ENCODE peak calls at places on chromosomes 11 and 22, in eight cellular contexts. One of them, this sample, is unnamed.

GRCh38 chr11:1307163-1307870 is 2.1 kb downstream of the TOLLIP start:
- ATAC-seq in HCT116: no peak
- ATAC-seq in GM23338: no peak
- ATAC-seq in K562: no peak
- ATAC-seq in upper lobe of left lung: no peak
- ATAC-seq in GM12878: peak
- ATAC-seq in Panc1: no peak
- ATAC-seq in HepG2: no peak
- ATAC-seq in this sample: no peak

GRCh38 chr11:62057069-62057468 is 66.7 kb upstream of the INCENP start:
- ATAC-seq in HCT116: no peak
- ATAC-seq in GM23338: no peak
- ATAC-seq in K562: no peak
- ATAC-seq in upper lobe of left lung: no peak
- ATAC-seq in GM12878: no peak
- ATAC-seq in Panc1: no peak
- ATAC-seq in HepG2: no peak
- ATAC-seq in this sample: no peak

GRCh38 chr11:36367806-36368680 is 72.0 kb downstream of the PRR5L start:
- ATAC-seq in HCT116: no peak
- ATAC-seq in GM23338: no peak
- ATAC-seq in K562: no peak
- ATAC-seq in upper lobe of left lung: peak
- ATAC-seq in GM12878: no peak
- ATAC-seq in Panc1: no peak
- ATAC-seq in HepG2: no peak
- ATAC-seq in this sample: no peak

GRCh38 chr22:34105461-34106062 is 185.3 kb upstream of the LARGE1 start:
- ATAC-seq in HCT116: no peak
- ATAC-seq in GM23338: peak
- ATAC-seq in K562: no peak
- ATAC-seq in upper lobe of left lung: peak
- ATAC-seq in GM12878: no peak
- ATAC-seq in Panc1: no peak
- ATAC-seq in HepG2: peak
- ATAC-seq in this sample: no peak

GRCh38 chr11:14308897-14309387 is 50.0 kb downstream of the RRAS2 start:
- ATAC-seq in HCT116: no peak
- ATAC-seq in GM23338: no peak
- ATAC-seq in K562: no peak
- ATAC-seq in upper lobe of left lung: no peak
- ATAC-seq in GM12878: peak
- ATAC-seq in Panc1: no peak
- ATAC-seq in HepG2: no peak
- ATAC-seq in this sample: no peak

GRCh38 chr22:46328797-46329196 is 6.7 kb upstream of the TRMU start:
- ATAC-seq in HCT116: no peak
- ATAC-seq in GM23338: no peak
- ATAC-seq in K562: no peak
- ATAC-seq in upper lobe of left lung: no peak
- ATAC-seq in GM12878: no peak
- ATAC-seq in Panc1: no peak
- ATAC-seq in HepG2: no peak
- ATAC-seq in this sample: no peak

GRCh38 chr11:45890886-45891550 is 5.6 kb downstream of the MAPK8IP1 start:
- ATAC-seq in HCT116: peak
- ATAC-seq in GM23338: no peak
- ATAC-seq in K562: no peak
- ATAC-seq in upper lobe of left lung: no peak
- ATAC-seq in GM12878: no peak
- ATAC-seq in Panc1: no peak
- ATAC-seq in HepG2: no peak
- ATAC-seq in this sample: no peak

GRCh38 chr11:76542436-76542835 is 97.6 kb downstream of the EMSY start:
- ATAC-seq in HCT116: no peak
- ATAC-seq in GM23338: no peak
- ATAC-seq in K562: no peak
- ATAC-seq in upper lobe of left lung: no peak
- ATAC-seq in GM12878: no peak
- ATAC-seq in Panc1: no peak
- ATAC-seq in HepG2: no peak
- ATAC-seq in this sample: no peak

GRCh38 chr11:88284306-88285057 is 53.1 kb downstream of the CTSC start:
- ATAC-seq in HCT116: no peak
- ATAC-seq in GM23338: no peak
- ATAC-seq in K562: no peak
- ATAC-seq in upper lobe of left lung: no peak
- ATAC-seq in GM12878: no peak
- ATAC-seq in Panc1: no peak
- ATAC-seq in HepG2: no peak
- ATAC-seq in this sample: no peak

GRCh38 chr11:46003647-46004046 is 81.2 kb downstream of the LARGE2 start:
- ATAC-seq in HCT116: no peak
- ATAC-seq in GM23338: no peak
- ATAC-seq in K562: peak
- ATAC-seq in upper lobe of left lung: peak
- ATAC-seq in GM12878: no peak
- ATAC-seq in Panc1: no peak
- ATAC-seq in HepG2: no peak
- ATAC-seq in this sample: no peak

GRCh38 chr11:96037267-96037990 is 113.5 kb upstream of the MTMR2 start:
- ATAC-seq in HCT116: no peak
- ATAC-seq in GM23338: peak
- ATAC-seq in K562: no peak
- ATAC-seq in upper lobe of left lung: no peak
- ATAC-seq in GM12878: peak
- ATAC-seq in Panc1: peak
- ATAC-seq in HepG2: no peak
- ATAC-seq in this sample: no peak

GRCh38 chr22:23391022-23391421 is 189.1 kb downstream of the IGLL1 start:
- ATAC-seq in HCT116: no peak
- ATAC-seq in GM23338: no peak
- ATAC-seq in K562: no peak
- ATAC-seq in upper lobe of left lung: no peak
- ATAC-seq in GM12878: no peak
- ATAC-seq in Panc1: no peak
- ATAC-seq in HepG2: no peak
- ATAC-seq in this sample: no peak

GRCh38 chr22:23387827-23388491 is 192.1 kb downstream of the IGLL1 start:
- ATAC-seq in HCT116: no peak
- ATAC-seq in GM23338: no peak
- ATAC-seq in K562: no peak
- ATAC-seq in upper lobe of left lung: no peak
- ATAC-seq in GM12878: no peak
- ATAC-seq in Panc1: no peak
- ATAC-seq in HepG2: no peak
- ATAC-seq in this sample: peak

GRCh38 chr22:23386822-23387580 is 193.1 kb downstream of the IGLL1 start:
- ATAC-seq in HCT116: no peak
- ATAC-seq in GM23338: no peak
- ATAC-seq in K562: no peak
- ATAC-seq in upper lobe of left lung: no peak
- ATAC-seq in GM12878: no peak
- ATAC-seq in Panc1: no peak
- ATAC-seq in HepG2: no peak
- ATAC-seq in this sample: no peak

GRCh38 chr22:23388492-23389009 is 191.5 kb downstream of the IGLL1 start:
- ATAC-seq in HCT116: no peak
- ATAC-seq in GM23338: no peak
- ATAC-seq in K562: no peak
- ATAC-seq in upper lobe of left lung: no peak
- ATAC-seq in GM12878: no peak
- ATAC-seq in Panc1: no peak
- ATAC-seq in HepG2: no peak
- ATAC-seq in this sample: no peak

DNA sequence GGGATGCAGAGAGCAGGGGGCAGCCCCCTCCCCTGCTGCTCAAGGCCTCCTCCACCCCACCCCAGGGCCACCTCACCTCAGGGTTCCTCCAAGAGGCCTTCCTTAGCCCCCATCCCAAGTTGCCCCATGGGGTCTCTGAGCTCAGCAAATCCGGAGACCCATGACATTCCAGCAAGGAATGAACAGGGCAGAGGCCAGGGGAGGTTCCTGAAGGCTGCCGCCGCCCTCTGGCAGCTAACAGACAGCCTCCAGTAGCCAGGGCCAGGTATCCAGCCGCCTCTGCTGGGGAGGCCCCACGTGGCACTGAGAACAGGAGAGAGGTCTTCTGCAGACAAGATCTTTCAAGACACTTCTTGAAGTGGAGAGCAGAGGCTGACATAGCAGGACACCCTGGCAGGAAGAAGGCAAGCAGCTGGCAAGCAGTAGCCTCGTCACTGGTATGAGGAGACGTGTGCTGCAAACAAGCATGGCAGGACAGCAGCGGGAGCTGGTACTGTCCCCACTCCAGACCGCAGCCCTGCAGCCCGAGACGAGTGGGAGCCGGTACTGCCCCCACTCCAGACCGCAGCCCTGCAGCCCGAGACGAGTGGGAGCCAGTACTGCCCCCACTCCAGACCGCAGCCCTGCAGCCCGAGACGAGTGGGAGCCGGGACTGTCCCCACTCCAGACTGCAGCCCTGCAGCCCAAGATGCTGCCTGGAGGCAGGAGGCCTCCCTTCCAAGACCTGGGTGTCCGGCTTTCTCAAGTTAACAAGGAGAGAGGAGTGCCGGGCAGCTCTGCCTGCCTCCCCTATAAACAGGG is 190.6 kb downstream of the IGLL1 start:
- ATAC-seq in HCT116: no peak
- ATAC-seq in GM23338: peak
- ATAC-seq in K562: no peak
- ATAC-seq in upper lobe of left lung: no peak
- ATAC-seq in GM12878: no peak
- ATAC-seq in Panc1: no peak
- ATAC-seq in HepG2: peak
- ATAC-seq in this sample: no peak
- H3K4me3 ChIP-seq in HCT116: no peak
- H3K4me3 ChIP-seq in GM23338: no peak
- H3K4me3 ChIP-seq in K562: no peak
- H3K4me3 ChIP-seq in upper lobe of left lung: no peak
- H3K4me3 ChIP-seq in GM12878: no peak
- H3K4me3 ChIP-seq in Panc1: no peak
- H3K4me3 ChIP-seq in HepG2: no peak
- H3K4me3 ChIP-seq in this sample: no peak

DNA sequence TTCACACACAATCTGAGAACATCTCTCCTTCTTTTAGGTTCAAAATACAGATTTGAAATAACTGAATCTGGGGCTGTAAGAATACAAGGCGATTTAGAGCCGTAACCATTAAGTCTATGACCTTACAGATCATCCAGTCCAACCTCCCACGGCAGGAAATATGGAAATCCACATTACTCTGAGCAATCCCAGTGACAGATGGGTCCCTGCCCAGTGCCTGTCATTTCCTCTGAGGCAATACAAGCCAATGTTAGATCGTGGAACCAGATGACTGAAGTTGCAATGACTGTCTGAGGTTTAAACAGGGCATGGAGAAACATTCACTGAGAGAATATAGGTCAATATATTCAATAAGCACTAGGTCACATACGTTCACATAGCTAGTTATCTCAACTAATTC is 77.4 kb upstream of the OR5AK2 start:
- ATAC-seq in HCT116: no peak
- ATAC-seq in GM23338: no peak
- ATAC-seq in K562: no peak
- ATAC-seq in upper lobe of left lung: no peak
- ATAC-seq in GM12878: no peak
- ATAC-seq in Panc1: no peak
- ATAC-seq in HepG2: no peak
- ATAC-seq in this sample: no peak
- H3K27ac ChIP-seq in HCT116: no peak
- H3K27ac ChIP-seq in GM23338: no peak
- H3K27ac ChIP-seq in K562: no peak
- H3K27ac ChIP-seq in upper lobe of left lung: no peak
- H3K27ac ChIP-seq in GM12878: no peak
- H3K27ac ChIP-seq in Panc1: no peak
- H3K27ac ChIP-seq in HepG2: no peak
- H3K27ac ChIP-seq in this sample: no peak

DNA sequence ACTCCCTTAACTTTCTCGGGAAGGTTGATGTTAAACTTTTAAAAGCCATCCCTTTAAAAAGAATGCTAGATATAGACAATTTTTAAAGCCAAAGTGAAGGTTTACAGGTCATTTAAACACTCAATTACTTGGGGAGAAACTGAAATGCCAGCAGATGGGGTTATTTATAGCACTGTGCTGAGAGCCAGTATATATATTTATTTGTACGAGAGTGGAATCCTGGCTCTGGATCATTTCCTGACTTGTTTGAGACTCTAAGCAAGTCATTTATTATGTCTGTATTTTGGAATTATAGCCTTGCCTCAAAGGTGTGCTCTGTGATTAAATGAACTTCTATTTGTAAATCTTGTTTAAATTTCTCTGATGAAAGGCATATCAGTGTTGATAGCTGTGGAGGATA is 6.8 kb upstream of the ZBED5 start:
- ATAC-seq in HCT116: no peak
- ATAC-seq in GM23338: no peak
- ATAC-seq in K562: no peak
- ATAC-seq in upper lobe of left lung: no peak
- ATAC-seq in GM12878: no peak
- ATAC-seq in Panc1: no peak
- ATAC-seq in HepG2: no peak
- ATAC-seq in this sample: no peak
- TF ChIP-seq POLR2AphosphoS5 in HCT116: no peak
- TF ChIP-seq POLR2AphosphoS5 in GM23338: no peak
- TF ChIP-seq POLR2AphosphoS5 in K562: no peak
- TF ChIP-seq POLR2AphosphoS5 in upper lobe of left lung: no peak
- TF ChIP-seq POLR2AphosphoS5 in GM12878: no peak
- TF ChIP-seq POLR2AphosphoS5 in Panc1: no peak
- TF ChIP-seq POLR2AphosphoS5 in HepG2: no peak
- TF ChIP-seq POLR2AphosphoS5 in this sample: no peak

DNA sequence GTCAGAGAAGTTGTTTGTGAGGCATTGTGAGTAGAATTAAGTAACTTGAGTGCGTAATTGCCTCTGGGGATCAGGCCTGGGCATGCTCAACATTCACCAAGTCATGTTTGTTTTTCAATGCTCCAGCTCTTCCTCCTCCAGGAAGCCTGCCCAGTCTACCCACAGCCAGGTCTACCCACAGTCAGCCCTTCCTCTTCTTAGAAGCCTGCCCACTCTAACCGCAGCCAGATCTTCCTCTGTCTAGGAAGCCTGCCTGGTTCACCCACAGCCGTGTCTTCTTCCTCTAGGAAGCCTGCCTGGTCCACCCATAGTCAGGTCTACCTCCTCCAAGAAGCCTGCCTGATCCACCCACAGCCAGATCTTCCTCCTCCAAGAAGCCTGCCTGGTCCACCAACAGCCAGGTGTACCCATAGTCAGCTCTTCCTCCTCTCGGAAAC is 25.0 kb downstream of the LRP5 start:
- ATAC-seq in HCT116: no peak
- ATAC-seq in GM23338: no peak
- ATAC-seq in K562: no peak
- ATAC-seq in upper lobe of left lung: peak
- ATAC-seq in GM12878: no peak
- ATAC-seq in Panc1: no peak
- ATAC-seq in HepG2: no peak
- ATAC-seq in this sample: no peak
- H3K4me3 ChIP-seq in HCT116: no peak
- H3K4me3 ChIP-seq in GM23338: no peak
- H3K4me3 ChIP-seq in K562: no peak
- H3K4me3 ChIP-seq in upper lobe of left lung: no peak
- H3K4me3 ChIP-seq in GM12878: no peak
- H3K4me3 ChIP-seq in Panc1: no peak
- H3K4me3 ChIP-seq in HepG2: no peak
- H3K4me3 ChIP-seq in this sample: no peak

GRCh38 chr11:128881221-128881620 is 9.9 kb upstream of the KCNJ5 start:
- ATAC-seq in HCT116: no peak
- ATAC-seq in GM23338: no peak
- ATAC-seq in K562: no peak
- ATAC-seq in upper lobe of left lung: no peak
- ATAC-seq in GM12878: no peak
- ATAC-seq in Panc1: no peak
- ATAC-seq in HepG2: no peak
- ATAC-seq in this sample: no peak
- H3K27ac ChIP-seq in HCT116: no peak
- H3K27ac ChIP-seq in GM23338: no peak
- H3K27ac ChIP-seq in K562: no peak
- H3K27ac ChIP-seq in upper lobe of left lung: no peak
- H3K27ac ChIP-seq in GM12878: no peak
- H3K27ac ChIP-seq in Panc1: no peak
- H3K27ac ChIP-seq in HepG2: no peak
- H3K27ac ChIP-seq in this sample: no peak

This sample was measured in gastroesophageal sphincter.